ENCODE peak calls at places on chromosome 3, in nine cellular contexts. J, Y, U, R, S, B, D, V and G are unnamed samples.

GRCh38 chr3:109927161-109927560 is 589.8 kb upstream of the DPPA4 start:
- DNase-seq in J (peak), Y (peak), U (peak), R (no peak), S (peak), B (peak), D (no peak), V (no peak), G (no peak)

GRCh38 chr3:145088917-145089316 is 1072.1 kb downstream of the PLOD2 start:
- DNase-seq in J (no peak), Y (no peak), U (no peak), R (no peak), S (no peak), B (no peak), D (no peak), V (no peak), G (no peak)

GRCh38 chr3:169813757-169814517 is 1.2 kb upstream of the LRRC34 start:
- DNase-seq in J (peak), Y (no peak), U (no peak), R (no peak), S (peak), B (no peak), D (no peak), V (no peak), G (no peak)

GRCh38 chr3:105829229-105829628 is 39.6 kb downstream of the CBLB start:
- DNase-seq in J (no peak), Y (no peak), U (no peak), R (no peak), S (no peak), B (no peak), D (no peak), V (no peak), G (peak)

GRCh38 chr3:115671761-115672455 is 48.6 kb downstream of the GAP43 start:
- DNase-seq in J (no peak), Y (no peak), U (no peak), R (no peak), S (no peak), B (peak), D (no peak), V (no peak), G (no peak)

GRCh38 chr3:192727032-192727847 is at the start of gene FGF12:
- DNase-seq in J (peak), Y (peak), U (peak), R (peak), S (peak), B (peak), D (peak), V (peak), G (peak)

GRCh38 chr3:94185753-94186152 is 122.9 kb downstream of the NSUN3 start:
- DNase-seq in J (no peak), Y (no peak), U (no peak), R (no peak), S (peak), B (peak), D (no peak), V (no peak), G (no peak)

GRCh38 chr3:62159056-62159455 is 214.3 kb downstream of the FEZF2 start:
- DNase-seq in J (no peak), Y (no peak), U (no peak), R (no peak), S (no peak), B (no peak), D (no peak), V (no peak), G (no peak)

GRCh38 chr3:123480428-123480827 is 31.5 kb upstream of the ADCY5 start:
- DNase-seq in J (no peak), Y (no peak), U (no peak), R (no peak), S (no peak), B (no peak), D (no peak), V (no peak), G (no peak)

GRCh38 chr3:30129765-30130164 is 476.6 kb upstream of the TGFBR2 start:
- DNase-seq in J (no peak), Y (no peak), U (no peak), R (no peak), S (no peak), B (no peak), D (no peak), V (no peak), G (no peak)

GRCh38 chr3:152780553-152780952 is 54.4 kb upstream of the P2RY1 start:
- DNase-seq in J (no peak), Y (no peak), U (no peak), R (no peak), S (no peak), B (peak), D (no peak), V (no peak), G (no peak)

GRCh38 chr3:171162986-171163723 is 136.6 kb upstream of the SLC2A2 start:
- DNase-seq in J (no peak), Y (no peak), U (no peak), R (no peak), S (peak), B (no peak), D (no peak), V (no peak), G (no peak)

GRCh38 chr3:49412632-49413337 is 562 bp downstream of the TCTA start:
- DNase-seq in J (no peak), Y (no peak), U (no peak), R (no peak), S (no peak), B (peak), D (no peak), V (no peak), G (no peak)

GRCh38 chr3:58404396-58404795 is 29.2 kb downstream of the PDHB start:
- DNase-seq in J (no peak), Y (peak), U (peak), R (no peak), S (peak), B (peak), D (no peak), V (no peak), G (no peak)

GRCh38 chr3:44883999-44884431 is 9.6 kb downstream of the TGM4 start:
- DNase-seq in J (no peak), Y (peak), U (peak), R (no peak), S (peak), B (peak), D (no peak), V (no peak), G (no peak)

GRCh38 chr3:188262913-188263683 is 109.1 kb downstream of the LPP start:
- DNase-seq in J (peak), Y (peak), U (peak), R (no peak), S (peak), B (peak), D (peak), V (no peak), G (peak)

GRCh38 chr3:101779808-101780366 is 876 bp downstream of the NXPE3 start:
- DNase-seq in J (no peak), Y (no peak), U (no peak), R (no peak), S (no peak), B (peak), D (no peak), V (no peak), G (peak)

GRCh38 chr3:126971891-126972351 is 11.0 kb upstream of the PLXNA1 start:
- DNase-seq in J (no peak), Y (no peak), U (peak), R (peak), S (peak), B (peak), D (peak), V (no peak), G (no peak)

GRCh38 chr3:69764861-69765260 is 25.6 kb downstream of the MITF start:
- DNase-seq in J (no peak), Y (no peak), U (no peak), R (no peak), S (no peak), B (no peak), D (peak), V (no peak), G (no peak)

GRCh38 chr3:13336592-13336991 is 83.5 kb downstream of the NUP210 start:
- DNase-seq in J (no peak), Y (no peak), U (no peak), R (no peak), S (no peak), B (no peak), D (no peak), V (no peak), G (no peak)

GRCh38 chr3:46496745-46497555 is 826 bp upstream of the RTP3 start:
- DNase-seq in J (no peak), Y (no peak), U (peak), R (peak), S (peak), B (no peak), D (no peak), V (no peak), G (no peak)
- TF ChIP-seq CTCF in J (peak), Y (peak), U (peak), R (peak), S (no peak), B (peak), D (no peak), V (peak), G (peak)

GRCh38 chr3:113534365-113534764 is 2.0 kb downstream of the SIDT1 start:
- DNase-seq in J (no peak), Y (no peak), U (no peak), R (no peak), S (no peak), B (no peak), D (no peak), V (no peak), G (no peak)

GRCh38 chr3:113536627-113537101 is 4.3 kb downstream of the SIDT1 start:
- DNase-seq in J (no peak), Y (peak), U (no peak), R (no peak), S (peak), B (no peak), D (no peak), V (no peak), G (peak)

GRCh38 chr3:113537155-113537554 is 4.8 kb downstream of the SIDT1 start:
- DNase-seq in J (no peak), Y (no peak), U (no peak), R (no peak), S (no peak), B (no peak), D (no peak), V (no peak), G (peak)

GRCh38 chr3:113533534-113533892 is 1.2 kb downstream of the SIDT1 start:
- DNase-seq in J (no peak), Y (no peak), U (no peak), R (no peak), S (no peak), B (no peak), D (no peak), V (no peak), G (no peak)

GRCh38 chr3:113535898-113536297 is 3.5 kb downstream of the SIDT1 start:
- DNase-seq in J (no peak), Y (no peak), U (no peak), R (no peak), S (no peak), B (no peak), D (no peak), V (no peak), G (no peak)
- TF ChIP-seq CTCF in J (peak), Y (peak), U (peak), R (peak), S (no peak), B (no peak), D (no peak), V (no peak), G (no peak)

DNA sequence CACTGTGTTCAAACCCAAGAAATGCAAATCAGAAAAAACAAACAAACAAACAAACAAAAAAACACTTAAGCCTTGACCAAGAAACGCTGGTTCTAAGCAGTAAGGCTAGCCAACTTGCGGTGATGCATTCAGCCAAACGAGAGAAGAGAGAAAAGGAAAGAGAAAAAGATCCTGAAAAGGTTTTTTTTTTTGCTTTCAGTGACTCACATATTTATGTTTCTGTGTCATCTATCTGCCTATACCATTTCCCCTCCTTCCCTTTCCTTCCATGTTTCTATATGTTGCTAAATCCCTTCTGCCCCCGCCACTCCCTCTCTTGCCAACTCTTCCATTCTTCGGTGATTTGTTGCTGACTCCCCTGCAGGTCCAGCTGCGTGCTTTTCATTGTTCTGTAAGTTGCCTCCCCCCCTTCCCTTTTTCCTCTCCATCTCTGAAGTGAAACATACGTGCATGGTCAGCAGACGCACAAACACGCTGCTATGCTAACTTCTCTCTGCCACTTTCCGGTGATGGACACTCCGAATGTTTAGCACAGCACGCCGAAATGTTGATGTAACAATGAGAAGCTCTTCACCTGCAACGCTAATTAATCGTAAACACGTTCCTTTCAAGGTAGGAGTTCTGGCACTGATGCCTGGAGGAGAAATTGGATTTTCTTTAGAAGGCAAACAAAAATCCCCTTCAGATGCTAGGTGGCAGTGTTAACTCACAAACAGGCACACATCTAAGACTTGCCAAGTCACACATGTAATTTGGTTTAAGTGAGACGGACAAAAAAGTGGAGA is 154.5 kb downstream of the TUSC7 start:
- DNase-seq in J (peak), Y (peak), U (peak), R (peak), S (peak), B (peak), D (no peak), V (peak), G (peak)
- TF ChIP-seq CTCF in J (peak), Y (peak), U (peak), R (peak), S (peak), B (peak), D (peak), V (peak), G (peak)

DNA sequence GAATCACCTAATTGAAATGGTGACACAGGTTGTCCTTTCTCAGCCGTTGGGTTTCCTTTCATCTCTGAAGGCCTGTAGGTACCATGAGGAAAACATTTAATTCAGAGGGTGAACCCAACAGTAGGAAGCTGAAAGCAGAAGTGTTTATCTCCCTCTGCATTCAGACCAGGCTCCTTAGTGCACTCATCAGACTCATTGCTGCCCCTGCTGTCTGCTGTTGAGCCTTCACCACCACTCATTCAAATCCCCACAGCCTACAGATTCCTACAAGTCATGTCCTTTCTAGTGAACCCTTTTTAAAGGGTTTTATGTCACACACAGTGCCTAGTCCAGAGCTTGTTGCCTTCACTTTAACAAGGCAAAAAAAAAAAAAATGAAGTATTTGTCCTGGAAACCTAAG is 13.4 kb downstream of the WDR48 start:
- DNase-seq in J (peak), Y (no peak), U (peak), R (peak), S (peak), B (peak), D (no peak), V (no peak), G (no peak)
- TF ChIP-seq CTCF in J (peak), Y (peak), U (peak), R (peak), S (peak), B (peak), D (no peak), V (peak), G (peak)

GRCh38 chr3:142366434-142366833 is 81.4 kb downstream of the XRN1 start:
- DNase-seq in J (peak), Y (no peak), U (no peak), R (no peak), S (peak), B (no peak), D (no peak), V (no peak), G (no peak)
- TF ChIP-seq CTCF in J (peak), Y (peak), U (no peak), R (no peak), S (peak), B (peak), D (no peak), V (no peak), G (peak)

GRCh38 chr3:23232879-23233278 is 29.8 kb downstream of the UBE2E2 start:
- DNase-seq in J (no peak), Y (no peak), U (no peak), R (no peak), S (no peak), B (no peak), D (no peak), V (no peak), G (no peak)
- TF ChIP-seq CTCF in J (no peak), Y (no peak), U (no peak), R (no peak), S (no peak), B (no peak), D (no peak), V (no peak), G (no peak)

GRCh38 chr3:84547207-84547606 is 411.6 kb upstream of the CADM2 start:
- DNase-seq in J (no peak), Y (no peak), U (no peak), R (no peak), S (no peak), B (no peak), D (no peak), V (no peak), G (no peak)

GRCh38 chr3:84547971-84548970 is 410.5 kb upstream of the CADM2 start:
- DNase-seq in J (peak), Y (no peak), U (no peak), R (peak), S (peak), B (no peak), D (no peak), V (peak), G (peak)
- TF ChIP-seq CTCF in J (peak), Y (peak), U (peak), R (peak), S (peak), B (no peak), D (no peak), V (peak), G (peak)

DNA sequence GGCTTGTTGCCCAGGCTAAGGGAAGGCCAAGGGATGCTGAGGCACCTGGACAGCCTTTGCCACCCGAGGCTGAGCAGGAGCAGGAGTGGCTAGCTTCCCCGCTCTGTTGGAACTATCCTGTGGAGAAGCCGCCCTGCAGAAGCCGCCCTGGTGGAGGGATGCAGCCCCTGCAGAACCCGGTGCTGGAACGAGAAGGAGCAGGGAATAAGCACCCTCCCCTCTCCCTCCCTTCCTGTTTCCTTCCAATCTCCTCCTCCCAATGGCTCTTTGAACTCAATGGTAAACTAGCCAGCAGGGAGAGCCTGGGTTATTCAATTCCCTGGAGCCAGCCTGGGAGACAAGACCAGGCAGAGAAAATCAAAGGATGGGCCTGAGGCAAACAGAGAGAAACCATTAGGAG is 11.8 kb upstream of the HRG start:
- DNase-seq in J (peak), Y (no peak), U (no peak), R (peak), S (no peak), B (no peak), D (no peak), V (no peak), G (no peak)
- TF ChIP-seq CTCF in J (peak), Y (no peak), U (no peak), R (peak), S (no peak), B (no peak), D (no peak), V (no peak), G (no peak)